ENCODE peak calls at places on chromosomes 16 and 17, in five cellular contexts. U, E, I, J and P are unnamed samples.

GRCh38 chr17:10620823-10621222 is 36.3 kb downstream of the MYH3 start:
- DNase-seq in U (no peak), E (no peak), I (no peak), J (no peak), P (no peak)

GRCh38 chr17:78641666-78642065 is 64.5 kb upstream of the DNAH17 start:
- DNase-seq in U (no peak), E (no peak), I (no peak), J (no peak), P (no peak)

GRCh38 chr17:63843387-63844292 is 1.2 kb upstream of the SMARCD2 start:
- DNase-seq in U (peak; percentile 31), E (peak; percentile 41), I (peak; percentile 53), J (no peak), P (peak; percentile 62)

GRCh38 chr17:17443173-17443572 is 33.6 kb upstream of the MED9 start:
- DNase-seq in U (no peak), E (no peak), I (no peak), J (no peak), P (no peak)

GRCh38 chr16:50301626-50302471 is 35.5 kb downstream of the ADCY7 start:
- DNase-seq in U (no peak), E (no peak), I (no peak), J (peak; percentile 45), P (peak; percentile 63)

GRCh38 chr17:71327376-71328059 is 793.3 kb upstream of the SOX9 start:
- DNase-seq in U (no peak), E (no peak), I (no peak), J (no peak), P (no peak)

GRCh38 chr17:3887811-3888210 is 5.0 kb downstream of the CAMKK1 start:
- DNase-seq in U (no peak), E (no peak), I (no peak), J (no peak), P (no peak)

GRCh38 chr17:67187927-67188326 is 57.1 kb downstream of the HELZ start:
- DNase-seq in U (no peak), E (no peak), I (no peak), J (no peak), P (no peak)

GRCh38 chr16:49292413-49292812 is 10.8 kb upstream of the CBLN1 start:
- DNase-seq in U (no peak), E (no peak), I (no peak), J (no peak), P (no peak)

GRCh38 chr17:82399601-82400101 is 18.5 kb upstream of the HEXD start:
- DNase-seq in U (no peak), E (no peak), I (no peak), J (no peak), P (peak; percentile 64)

GRCh38 chr17:77148959-77149510 is 8.3 kb downstream of the SEC14L1 start:
- DNase-seq in U (no peak), E (no peak), I (no peak), J (no peak), P (no peak)

GRCh38 chr17:50221500-50222480 is 20.4 kb upstream of the COL1A1 start:
- DNase-seq in U (no peak), E (no peak), I (no peak), J (peak; percentile 33), P (peak; percentile 90)

GRCh38 chr17:59761385-59762021 is 54.0 kb downstream of the VMP1 start:
- DNase-seq in U (no peak), E (no peak), I (no peak), J (no peak), P (no peak)

GRCh38 chr17:49452173-49452572 is 37.5 kb upstream of the PHB1 start:
- DNase-seq in U (no peak), E (no peak), I (no peak), J (no peak), P (no peak)

GRCh38 chr17:40312893-40313659 is 4.1 kb downstream of the RARA start:
- DNase-seq in U (no peak), E (no peak), I (no peak), J (no peak), P (no peak)

GRCh38 chr17:42386784-42387183 is 1.5 kb downstream of the STAT3 start:
- DNase-seq in U (no peak), E (no peak), I (no peak), J (no peak), P (no peak)

GRCh38 chr16:15946257-15947044 is 3.0 kb upstream of the ABCC1 start:
- DNase-seq in U (no peak), E (no peak), I (no peak), J (peak; percentile 87), P (no peak)

GRCh38 chr16:84281077-84281476 is 13.6 kb upstream of the WFDC1 start:
- DNase-seq in U (no peak), E (no peak), I (no peak), J (no peak), P (no peak)

GRCh38 chr16:733382-734207 is 6.7 kb downstream of the HAGHL start:
- DNase-seq in U (no peak), E (no peak), I (no peak), J (peak; percentile 22), P (peak; percentile 73)

GRCh38 chr17:72030067-72030899 is 90.5 kb upstream of the SOX9 start:
- DNase-seq in U (peak; percentile 5), E (peak; percentile 26), I (peak; percentile 37), J (no peak), P (no peak)

GRCh38 chr17:79073706-79074088 is 927 bp upstream of the ENGASE start:
- DNase-seq in U (no peak), E (no peak), I (no peak), J (peak; percentile 52), P (peak; percentile 19)

GRCh38 chr16:30476991-30477390 is 4.4 kb downstream of the ITGAL start:
- DNase-seq in U (no peak), E (no peak), I (no peak), J (no peak), P (no peak)
- H3K27ac ChIP-seq in U (peak overlapping the region; percentile 11), E (no peak overlapping the region), I (no peak overlapping the region), J (no peak overlapping the region), P (no peak overlapping the region)

GRCh38 chr16:56245197-56245596 is 53.9 kb downstream of the GNAO1 start:
- DNase-seq in U (no peak), E (no peak), I (no peak), J (peak; percentile 93), P (no peak)

GRCh38 chr16:56244612-56245011 is 53.3 kb downstream of the GNAO1 start:
- DNase-seq in U (no peak), E (no peak), I (no peak), J (peak; percentile 20), P (no peak)

GRCh38 chr16:56247018-56247417 is 55.7 kb downstream of the GNAO1 start:
- DNase-seq in U (no peak), E (no peak), I (no peak), J (no peak), P (no peak)

GRCh38 chr16:56247808-56248207 is 56.5 kb downstream of the GNAO1 start:
- DNase-seq in U (no peak), E (no peak), I (no peak), J (peak; percentile 5), P (no peak)

GRCh38 chr16:56246051-56246817 is 54.9 kb downstream of the GNAO1 start:
- DNase-seq in U (no peak), E (no peak), I (no peak), J (peak; percentile 97), P (no peak)
- H3K27ac ChIP-seq in U (no peak overlapping the region), E (no peak overlapping the region), I (no peak overlapping the region), J (peak overlapping the region; percentile 89), P (no peak overlapping the region)

GRCh38 chr16:89557230-89557935 is 3.1 kb upstream of the RPL13 start:
- DNase-seq in U (peak; percentile 70), E (peak; percentile 80), I (peak; percentile 62), J (peak; percentile 32), P (peak; percentile 75)
- H3K27ac ChIP-seq in U (no peak overlapping the region), E (no peak overlapping the region), I (no peak overlapping the region), J (no peak overlapping the region), P (no peak overlapping the region)

DNA sequence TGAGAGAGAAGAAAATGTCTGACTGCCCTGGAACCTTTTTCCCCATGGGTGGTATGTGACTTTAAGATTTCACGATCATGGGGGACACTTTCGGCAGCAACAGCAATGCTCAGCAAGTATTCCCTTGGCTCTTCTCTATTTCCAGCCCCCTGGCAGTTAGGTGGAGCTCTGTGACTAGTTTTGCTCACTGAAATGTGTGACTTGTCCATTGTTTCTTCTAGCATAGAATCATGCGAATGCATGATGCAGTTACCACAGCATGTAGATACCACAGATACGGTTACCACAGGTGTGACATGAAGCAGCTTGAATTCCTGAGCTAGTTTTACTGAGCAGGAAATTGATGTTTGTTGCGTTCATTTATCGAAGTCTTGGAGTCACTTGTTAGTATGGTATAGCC is 1034.5 kb upstream of the EEF2KMT start:
- DNase-seq in U (no peak), E (no peak), I (no peak), J (no peak), P (no peak)
- H3K27ac ChIP-seq in U (no peak overlapping the region), E (no peak overlapping the region), I (no peak overlapping the region), J (no peak overlapping the region), P (no peak overlapping the region)

GRCh38 chr17:57288034-57288752 is 31.9 kb downstream of the MSI2 start:
- DNase-seq in U (no peak), E (no peak), I (no peak), J (no peak), P (no peak)
- H3K27ac ChIP-seq in U (no peak overlapping the region), E (no peak overlapping the region), I (no peak overlapping the region), J (no peak overlapping the region), P (no peak overlapping the region)

GRCh38 chr17:38602862-38603785 is 2.6 kb downstream of the SRCIN1 start:
- DNase-seq in U (no peak), E (no peak), I (no peak), J (no peak), P (no peak)
- H3K27ac ChIP-seq in U (no peak overlapping the region), E (no peak overlapping the region), I (no peak overlapping the region), J (no peak overlapping the region), P (no peak overlapping the region)

DNA sequence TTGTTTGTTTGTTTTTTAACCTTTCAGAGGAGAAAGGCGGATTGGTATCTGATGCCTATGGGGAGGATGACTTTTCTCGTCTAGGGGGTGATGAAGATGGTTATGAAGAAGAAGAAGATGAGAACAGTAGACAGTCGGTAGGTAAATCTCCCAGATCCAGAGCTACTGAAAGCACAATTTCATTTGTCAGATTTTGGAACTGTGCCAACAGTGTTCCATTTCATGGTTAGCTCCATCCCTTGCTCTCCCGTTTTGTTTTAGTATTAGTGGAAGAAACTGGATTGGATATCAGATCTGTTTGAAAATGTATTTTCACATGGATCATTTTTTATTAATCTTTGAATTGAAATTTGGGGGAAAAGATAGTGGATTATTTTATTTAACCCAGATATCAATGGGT is 1.4 kb downstream of the SAP30BP start:
- DNase-seq in U (no peak), E (no peak), I (no peak), J (no peak), P (no peak)
- H3K27ac ChIP-seq in U (peak overlapping the region; percentile 95), E (no peak overlapping the region), I (no peak overlapping the region), J (no peak overlapping the region), P (no peak overlapping the region)

DNA sequence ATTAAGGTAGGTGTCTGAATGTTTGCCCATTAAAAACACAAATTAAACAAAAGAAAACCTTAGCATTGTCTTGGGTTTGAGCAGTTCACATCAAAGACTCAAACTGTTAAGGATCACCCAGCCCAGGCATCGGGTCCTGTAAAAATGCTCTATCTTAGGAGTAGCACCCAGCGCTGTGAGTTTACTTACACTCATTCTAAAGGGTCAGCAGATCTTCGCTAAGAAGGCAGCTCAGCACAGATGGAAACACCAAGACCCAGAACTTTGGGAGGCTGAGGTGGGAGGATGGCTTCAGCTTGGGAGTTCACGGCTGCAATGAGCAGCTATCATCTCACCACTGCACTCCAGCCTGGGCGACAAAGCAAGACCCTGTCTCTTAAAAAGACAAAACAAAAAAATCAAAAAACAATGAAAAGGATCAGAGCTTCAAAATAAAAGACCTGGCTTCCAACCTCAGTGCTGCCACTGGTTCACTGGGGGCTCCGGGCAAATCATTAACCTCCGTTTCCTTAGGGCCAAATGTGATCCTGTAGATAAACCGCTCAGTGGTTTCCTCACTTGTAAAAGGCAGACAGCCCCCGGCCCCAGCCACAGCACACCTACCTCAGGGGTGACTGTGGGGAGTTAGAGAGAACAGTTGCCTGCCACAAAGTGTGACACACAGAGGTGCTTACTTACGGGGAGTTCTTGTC is 11.1 kb downstream of the COG1 start:
- DNase-seq in U (peak; percentile 37), E (no peak), I (no peak), J (no peak), P (no peak)
- H3K27ac ChIP-seq in U (peak overlapping the region; percentile 0), E (peak overlapping the region; percentile 70), I (no peak overlapping the region), J (no peak overlapping the region), P (no peak overlapping the region)